ENCODE peak calls at places on chromosomes 13 and 19, in seven cellular contexts. X is fibroblast of mammary gland, J is AG09309, D is cardiac fibroblast, S is dorsolateral prefrontal cortex, B is breast epithelium, K is bronchial epithelial cell. U is an unnamed sample.

GRCh38 chr19:48394331-48395169 is 1.1 kb downstream of the GRIN2D start:
- DNase-seq in K (no peak), X (no peak), D (no peak), B (no peak), J (no peak), S (no peak), U (no peak)

GRCh38 chr19:45404557-45405434 is at the start of gene PPP1R13L:
- DNase-seq in B (peak), X (peak), J (no peak), K (peak), S (no peak), D (peak), U (peak)

GRCh38 chr19:1333789-1334188 is 48.1 kb downstream of the EFNA2 start:
- DNase-seq in K (no peak), J (no peak), X (no peak), D (no peak), B (no peak), S (no peak), U (no peak)

GRCh38 chr13:104937881-104938280 is 1597.6 kb downstream of the EFNB2 start:
- DNase-seq in B (no peak), S (no peak), D (no peak), J (no peak), K (no peak), X (no peak), U (no peak)

GRCh38 chr19:37362733-37363132 is 8.2 kb upstream of the ZNF527 start:
- DNase-seq in D (no peak), S (no peak), J (no peak), X (peak), B (no peak), K (peak), U (no peak)

GRCh38 chr19:1052349-1052967 is 12.6 kb downstream of the ABCA7 start:
- DNase-seq in J (no peak), S (no peak), B (no peak), X (no peak), K (no peak), D (no peak), U (no peak)

GRCh38 chr19:8194528-8195275 is 14.5 kb upstream of the CERS4 start:
- DNase-seq in D (no peak), X (no peak), K (no peak), B (no peak), J (no peak), S (no peak), U (no peak)

GRCh38 chr19:844300-844971 is 3.6 kb downstream of the PRTN3 start:
- DNase-seq in B (no peak), D (no peak), J (no peak), X (no peak), K (no peak), S (no peak), U (no peak)

GRCh38 chr13:33206425-33206824 is 79.1 kb downstream of the STARD13 start:
- DNase-seq in S (no peak), B (no peak), D (no peak), J (no peak), X (peak), K (peak), U (no peak)

GRCh38 chr13:91909617-91910016 is 511.2 kb downstream of the GPC5 start:
- DNase-seq in B (no peak), K (no peak), X (no peak), D (no peak), J (no peak), S (no peak), U (no peak)

GRCh38 chr19:36668646-36669045 is 2.0 kb upstream of the ZNF461 start:
- DNase-seq in J (no peak), X (no peak), K (no peak), B (no peak), D (no peak), S (no peak), U (no peak)

GRCh38 chr19:407501-408440 is 1.2 kb downstream of the C2CD4C start:
- DNase-seq in X (no peak), J (no peak), K (no peak), B (peak), S (peak), D (no peak), U (no peak)

GRCh38 chr19:48342841-48343540 is 17.6 kb downstream of the EMP3 start:
- DNase-seq in K (peak), D (no peak), X (peak), B (no peak), J (no peak), S (no peak), U (no peak)

GRCh38 chr19:55114566-55115145 is 2.8 kb downstream of the PPP1R12C start:
- DNase-seq in B (no peak), D (no peak), X (no peak), K (no peak), J (no peak), S (no peak), U (no peak)

DNA sequence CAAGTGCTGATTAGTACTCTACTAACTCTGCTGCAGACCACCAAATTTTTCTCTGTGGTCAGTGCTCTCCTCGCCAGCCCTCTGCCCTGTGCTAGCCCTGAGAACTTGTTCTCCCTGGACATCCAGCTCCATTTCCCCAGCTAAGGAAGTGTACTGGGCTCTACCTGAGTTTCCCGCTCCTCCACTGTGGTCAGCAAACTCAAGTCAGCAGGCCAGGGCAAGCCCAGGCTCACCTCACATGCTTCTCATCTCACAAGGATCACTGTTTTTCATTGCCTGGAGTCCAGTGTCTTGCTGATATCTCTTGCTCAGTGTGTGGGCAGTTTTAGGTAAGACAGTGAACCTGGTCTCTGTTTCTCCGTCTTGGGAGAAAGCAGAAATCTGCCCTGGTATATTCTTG is 201.4 kb downstream of the FOXO1 start:
- DNase-seq in D (no peak), J (no peak), K (peak), B (no peak), S (no peak), X (no peak), U (no peak)
- H3K4me3 ChIP-seq in D (no peak), J (no peak), K (no peak), B (no peak), S (no peak), X (no peak), U (no peak)

GRCh38 chr19:6481541-6482342 is at the start of gene DENND1C:
- DNase-seq in S (no peak), J (no peak), K (no peak), X (no peak), B (no peak), D (no peak), U (no peak)

GRCh38 chr19:6482343-6482686 is 728 bp upstream of the DENND1C start:
- DNase-seq in X (no peak), S (no peak), K (no peak), D (no peak), B (no peak), J (no peak), U (no peak)

GRCh38 chr19:6479836-6480398 is 1.7 kb downstream of the DENND1C start:
- DNase-seq in B (no peak), S (no peak), K (no peak), D (no peak), X (no peak), J (no peak), U (no peak)

GRCh38 chr19:6478815-6479214 is 2.8 kb downstream of the DENND1C start:
- DNase-seq in D (no peak), S (no peak), J (no peak), X (no peak), B (no peak), K (no peak), U (no peak)

DNA sequence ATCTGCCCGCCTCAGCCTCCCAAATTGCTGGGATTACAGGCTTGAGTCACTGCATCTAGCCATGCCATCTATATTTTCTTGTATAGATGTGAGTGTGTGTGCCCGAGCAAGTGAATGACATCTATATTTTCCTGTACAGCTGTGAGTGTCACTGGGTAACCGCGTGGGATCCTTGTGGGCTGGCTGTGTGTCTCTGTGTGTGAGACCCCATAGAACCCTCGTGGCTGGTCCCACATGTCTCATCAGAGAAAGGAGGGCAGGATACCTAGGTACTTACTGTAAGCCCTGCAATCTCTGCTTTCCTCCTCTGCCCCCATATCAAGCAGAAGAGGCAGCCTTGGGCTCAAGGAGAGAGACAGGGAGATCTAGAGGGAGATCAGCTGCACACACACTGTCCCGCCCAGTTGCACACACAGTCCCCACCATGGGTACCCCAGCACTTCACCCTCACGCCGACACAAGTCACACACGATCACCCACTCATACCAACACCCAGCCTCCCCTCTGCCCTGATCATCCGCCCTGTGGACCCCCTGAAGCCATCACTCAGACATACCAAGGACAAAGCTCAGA is 658 bp downstream of the DENND1C start:
- DNase-seq in B (no peak), S (no peak), K (no peak), D (no peak), J (no peak), X (no peak), U (no peak)
- H3K4me3 ChIP-seq in B (peak), S (peak), K (no peak), D (no peak), J (no peak), X (no peak), U (no peak)

GRCh38 chr19:2488405-2488941 is 12.5 kb downstream of the GADD45B start:
- DNase-seq in D (no peak), S (no peak), X (no peak), B (no peak), K (no peak), J (no peak), U (no peak)

GRCh38 chr19:2487780-2488330 is 11.9 kb downstream of the GADD45B start:
- DNase-seq in D (no peak), J (no peak), K (no peak), X (no peak), S (no peak), B (no peak), U (no peak)

GRCh38 chr19:2490659-2491058 is 14.7 kb downstream of the GADD45B start:
- DNase-seq in K (no peak), J (no peak), X (no peak), B (no peak), S (no peak), D (no peak), U (no peak)

GRCh38 chr19:2487090-2487489 is 11.2 kb downstream of the GADD45B start:
- DNase-seq in X (no peak), K (no peak), J (no peak), B (no peak), S (no peak), D (no peak), U (no peak)

GRCh38 chr19:2488942-2489731 is 13.2 kb downstream of the GADD45B start:
- DNase-seq in X (no peak), B (peak), D (peak), K (no peak), J (no peak), S (no peak), U (no peak)
- H3K4me3 ChIP-seq in X (peak), B (peak), D (peak), K (no peak), J (peak), S (peak), U (peak)

GRCh38 chr19:19381007-19381926 is 24.2 kb upstream of the GATAD2A start:
- DNase-seq in X (no peak), J (no peak), B (no peak), D (no peak), S (no peak), K (no peak), U (no peak)

GRCh38 chr19:19384486-19384885 is 21.0 kb upstream of the GATAD2A start:
- DNase-seq in X (no peak), S (no peak), D (no peak), J (no peak), B (no peak), K (no peak), U (no peak)

GRCh38 chr19:19385131-19385899 is 20.2 kb upstream of the GATAD2A start:
- DNase-seq in S (peak), D (peak), X (peak), K (peak), J (peak), B (peak), U (peak)

GRCh38 chr19:19382118-19382517 is 23.4 kb upstream of the GATAD2A start:
- DNase-seq in K (no peak), D (no peak), X (no peak), J (no peak), S (no peak), B (no peak), U (no peak)

GRCh38 chr19:19379527-19379926 is 25.9 kb upstream of the GATAD2A start:
- DNase-seq in X (no peak), B (no peak), S (no peak), K (no peak), J (no peak), D (no peak), U (no peak)
- H3K4me3 ChIP-seq in X (no peak), B (no peak), S (no peak), K (no peak), J (no peak), D (no peak), U (no peak)

GRCh38 chr13:106416645-106417044 is 118.8 kb downstream of the EFNB2 start:
- DNase-seq in B (no peak), S (no peak), X (no peak), J (no peak), D (no peak), K (no peak), U (no peak)

GRCh38 chr13:106418556-106418955 is 116.9 kb downstream of the EFNB2 start:
- DNase-seq in X (peak), B (no peak), K (peak), S (no peak), D (peak), J (peak), U (peak)

GRCh38 chr13:106415427-106415826 is 120.0 kb downstream of the EFNB2 start:
- DNase-seq in K (no peak), S (no peak), J (peak), D (no peak), B (no peak), X (no peak), U (no peak)

GRCh38 chr13:106415971-106416370 is 119.5 kb downstream of the EFNB2 start:
- DNase-seq in B (no peak), D (no peak), X (no peak), J (no peak), S (no peak), K (no peak), U (peak)

DNA sequence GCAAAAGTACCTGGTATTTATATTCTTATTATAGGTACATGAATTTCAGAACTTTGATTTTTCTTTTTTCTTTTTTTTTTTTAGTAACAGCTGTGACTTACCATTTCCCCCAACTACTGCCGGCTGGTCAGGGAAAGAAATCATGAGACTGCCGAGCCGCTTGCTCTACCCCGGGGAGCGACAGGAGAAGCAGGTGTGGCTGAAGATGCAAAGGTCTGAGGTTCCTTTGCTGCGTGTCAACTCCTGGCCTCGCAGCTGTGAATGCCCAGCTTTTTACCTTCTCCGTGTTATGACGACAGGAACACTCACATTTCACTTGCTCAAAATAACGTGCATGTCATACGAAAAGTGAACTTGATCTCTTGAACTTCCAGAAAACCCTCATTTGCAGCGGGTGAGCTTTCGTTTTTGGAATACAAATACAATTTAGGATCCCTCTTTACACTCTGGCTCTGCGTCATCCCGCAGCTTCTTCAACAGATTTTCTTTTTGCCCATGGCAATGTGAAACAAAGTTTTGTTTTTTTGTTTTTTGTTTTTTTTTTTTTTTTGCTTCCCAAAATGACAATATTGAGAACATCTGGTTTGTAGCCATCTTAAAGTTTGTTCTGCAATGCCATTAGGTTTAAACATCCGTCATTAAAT is 117.9 kb downstream of the EFNB2 start:
- DNase-seq in B (no peak), S (no peak), J (no peak), K (no peak), X (peak), D (no peak), U (no peak)
- H3K4me3 ChIP-seq in B (no peak), S (no peak), J (no peak), K (no peak), X (no peak), D (no peak), U (no peak)

GRCh38 chr19:5395996-5396939 is 55.7 kb upstream of the PTPRS start:
- DNase-seq in B (no peak), D (no peak), S (no peak), J (no peak), X (no peak), K (no peak), U (no peak)
- H3K4me3 ChIP-seq in B (no peak), D (no peak), S (no peak), J (no peak), X (no peak), K (no peak), U (no peak)

GRCh38 chr19:34429553-34429952 is 1.4 kb downstream of the UBA2 start:
- DNase-seq in S (no peak), J (no peak), D (no peak), B (no peak), X (no peak), K (no peak), U (no peak)

GRCh38 chr19:34428549-34429285 is 536 bp downstream of the UBA2 start:
- DNase-seq in K (peak), J (no peak), S (no peak), X (peak), B (no peak), D (peak), U (no peak)

GRCh38 chr19:34431681-34432402 is 3.7 kb downstream of the UBA2 start:
- DNase-seq in K (no peak), S (no peak), D (peak), X (no peak), B (no peak), J (no peak), U (no peak)

GRCh38 chr19:34432797-34433196 is 4.6 kb downstream of the UBA2 start:
- DNase-seq in J (no peak), X (peak), K (no peak), B (no peak), S (no peak), D (peak), U (no peak)

GRCh38 chr19:34430738-34431625 is 2.8 kb downstream of the UBA2 start:
- DNase-seq in S (no peak), B (no peak), K (peak), D (peak), J (no peak), X (peak), U (peak)
- H3K4me3 ChIP-seq in S (no peak), B (peak), K (no peak), D (no peak), J (no peak), X (no peak), U (no peak)

GRCh38 chr19:3225677-3226093 is 1.2 kb downstream of the CELF5 start:
- DNase-seq in S (no peak), K (no peak), J (no peak), D (no peak), X (no peak), B (no peak), U (no peak)
- H3K4me3 ChIP-seq in S (peak), K (no peak), J (no peak), D (no peak), X (no peak), B (no peak), U (no peak)

GRCh38 chr13:24277721-24278120 is 31.7 kb upstream of the C1QTNF9 start:
- DNase-seq in X (no peak), J (no peak), B (no peak), S (no peak), D (no peak), K (no peak), U (no peak)
- H3K4me3 ChIP-seq in X (no peak), J (no peak), B (no peak), S (no peak), D (no peak), K (no peak), U (no peak)

GRCh38 chr13:23696610-23697009 is 126.4 kb downstream of the TNFRSF19 start:
- DNase-seq in J (no peak), K (no peak), D (no peak), S (no peak), X (no peak), B (no peak), U (no peak)

GRCh38 chr13:23697772-23698313 is 127.6 kb downstream of the TNFRSF19 start:
- DNase-seq in B (no peak), X (no peak), J (no peak), S (no peak), K (no peak), D (no peak), U (no peak)

GRCh38 chr13:23695196-23695595 is 125.0 kb downstream of the TNFRSF19 start:
- DNase-seq in S (no peak), X (no peak), J (no peak), B (no peak), D (no peak), K (no peak), U (no peak)

GRCh38 chr13:23692816-23693215 is 122.6 kb downstream of the TNFRSF19 start:
- DNase-seq in J (no peak), B (no peak), S (no peak), X (no peak), D (no peak), K (no peak), U (no peak)

DNA sequence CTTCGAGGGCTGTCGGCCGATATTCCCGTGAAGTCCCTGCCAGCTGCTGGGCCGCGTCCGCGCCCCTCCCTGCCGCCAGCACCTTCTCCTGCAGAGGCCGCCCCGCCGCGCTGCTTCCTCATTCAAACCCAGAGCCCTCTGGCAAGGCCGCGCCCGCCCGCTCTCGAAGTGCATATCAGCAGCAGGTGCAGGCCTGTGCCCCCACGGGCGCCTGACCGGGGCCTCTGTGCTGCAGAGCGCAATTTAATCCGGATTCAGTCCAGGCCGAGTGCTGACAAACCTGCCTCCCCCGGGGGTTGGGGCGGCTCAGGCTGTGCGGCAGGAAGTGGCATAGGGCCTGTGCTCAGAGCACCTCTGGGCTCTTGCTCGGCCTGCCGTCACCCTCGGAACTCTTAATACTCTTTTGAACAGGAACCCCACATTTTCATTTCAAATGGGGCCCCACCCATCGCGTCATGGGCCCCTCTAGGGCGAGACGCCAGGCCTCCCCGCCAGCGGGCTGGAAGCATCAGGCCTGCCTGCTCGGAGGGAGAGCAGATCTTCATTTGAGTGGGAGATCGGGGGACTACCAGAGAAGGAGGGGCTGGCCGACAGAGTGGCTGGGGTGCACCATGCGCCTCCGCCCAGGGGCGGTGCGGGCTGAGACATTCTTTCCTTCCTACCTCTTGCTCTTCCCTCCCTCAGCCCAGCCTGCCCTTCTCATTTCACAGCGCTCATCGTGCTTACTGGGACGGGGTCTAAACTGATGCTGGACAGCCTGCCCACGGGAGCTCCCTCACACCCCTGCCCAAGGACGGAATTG is 125.7 kb downstream of the TNFRSF19 start:
- DNase-seq in D (no peak), J (no peak), B (no peak), X (no peak), S (no peak), K (no peak), U (no peak)
- H3K4me3 ChIP-seq in D (no peak), J (no peak), B (peak), X (no peak), S (no peak), K (no peak), U (no peak)